ENCODE peak calls at places on chromosomes 1 and 21, in nine cellular contexts. One of them, this sample, is unnamed.

GRCh38 chr1:192538407-192539311 is 36.9 kb upstream of the RGS1 start:
- DNase-seq in NCI-H1092 treated with DMSO at 0.1 percent for 48 hours: no peak
- DNase-seq in stimulated activated CD8-positive, alpha-beta memory T cell treated with anti-CD3 and anti-CD28 coated beads, Interleukin-4, amount 100 ng/mL, for 1 hour: no peak
- DNase-seq in thoracic aorta: no peak
- DNase-seq in RWPE1: no peak
- DNase-seq in NCI-H446 treated with DMSO at 0.1 percent for 48 hours: no peak
- DNase-seq in erythroblast: no peak
- DNase-seq in H7: no peak
- DNase-seq in epithelial cell of esophagus: no peak
- DNase-seq in this sample: no peak

GRCh38 chr1:233025156-233025555 is 74.7 kb downstream of the NTPCR start:
- DNase-seq in NCI-H1092 treated with DMSO at 0.1 percent for 48 hours: peak; percentile 54
- DNase-seq in stimulated activated CD8-positive, alpha-beta memory T cell treated with anti-CD3 and anti-CD28 coated beads, Interleukin-4, amount 100 ng/mL, for 1 hour: no peak
- DNase-seq in thoracic aorta: no peak
- DNase-seq in RWPE1: peak; percentile 13
- DNase-seq in NCI-H446 treated with DMSO at 0.1 percent for 48 hours: no peak
- DNase-seq in erythroblast: no peak
- DNase-seq in H7: peak; percentile 72
- DNase-seq in epithelial cell of esophagus: peak; percentile 71
- DNase-seq in this sample: peak; percentile 2

GRCh38 chr1:223654083-223654482 is 11.4 kb downstream of the CAPN8 start:
- DNase-seq in NCI-H1092 treated with DMSO at 0.1 percent for 48 hours: peak; percentile 42
- DNase-seq in stimulated activated CD8-positive, alpha-beta memory T cell treated with anti-CD3 and anti-CD28 coated beads, Interleukin-4, amount 100 ng/mL, for 1 hour: no peak
- DNase-seq in thoracic aorta: no peak
- DNase-seq in RWPE1: no peak
- DNase-seq in NCI-H446 treated with DMSO at 0.1 percent for 48 hours: no peak
- DNase-seq in erythroblast: no peak
- DNase-seq in H7: no peak
- DNase-seq in epithelial cell of esophagus: peak; percentile 57
- DNase-seq in this sample: no peak

GRCh38 chr1:156995412-156995811 is 50.1 kb downstream of the ARHGEF11 start:
- DNase-seq in NCI-H1092 treated with DMSO at 0.1 percent for 48 hours: no peak
- DNase-seq in stimulated activated CD8-positive, alpha-beta memory T cell treated with anti-CD3 and anti-CD28 coated beads, Interleukin-4, amount 100 ng/mL, for 1 hour: no peak
- DNase-seq in thoracic aorta: no peak
- DNase-seq in RWPE1: no peak
- DNase-seq in NCI-H446 treated with DMSO at 0.1 percent for 48 hours: no peak
- DNase-seq in erythroblast: no peak
- DNase-seq in H7: no peak
- DNase-seq in epithelial cell of esophagus: no peak
- DNase-seq in this sample: no peak

GRCh38 chr1:181094813-181095212 is 6.3 kb downstream of the IER5 start:
- DNase-seq in NCI-H1092 treated with DMSO at 0.1 percent for 48 hours: no peak
- DNase-seq in stimulated activated CD8-positive, alpha-beta memory T cell treated with anti-CD3 and anti-CD28 coated beads, Interleukin-4, amount 100 ng/mL, for 1 hour: no peak
- DNase-seq in thoracic aorta: no peak
- DNase-seq in RWPE1: no peak
- DNase-seq in NCI-H446 treated with DMSO at 0.1 percent for 48 hours: no peak
- DNase-seq in erythroblast: no peak
- DNase-seq in H7: no peak
- DNase-seq in epithelial cell of esophagus: no peak
- DNase-seq in this sample: peak; percentile 64

GRCh38 chr21:20169812-20170576 is 828.2 kb upstream of the NCAM2 start:
- DNase-seq in NCI-H1092 treated with DMSO at 0.1 percent for 48 hours: no peak
- DNase-seq in stimulated activated CD8-positive, alpha-beta memory T cell treated with anti-CD3 and anti-CD28 coated beads, Interleukin-4, amount 100 ng/mL, for 1 hour: no peak
- DNase-seq in thoracic aorta: no peak
- DNase-seq in RWPE1: no peak
- DNase-seq in NCI-H446 treated with DMSO at 0.1 percent for 48 hours: no peak
- DNase-seq in erythroblast: no peak
- DNase-seq in H7: no peak
- DNase-seq in epithelial cell of esophagus: no peak
- DNase-seq in this sample: no peak

GRCh38 chr1:224710196-224710595 is 94.1 kb downstream of the CNIH3 start:
- DNase-seq in NCI-H1092 treated with DMSO at 0.1 percent for 48 hours: no peak
- DNase-seq in stimulated activated CD8-positive, alpha-beta memory T cell treated with anti-CD3 and anti-CD28 coated beads, Interleukin-4, amount 100 ng/mL, for 1 hour: no peak
- DNase-seq in thoracic aorta: no peak
- DNase-seq in RWPE1: no peak
- DNase-seq in NCI-H446 treated with DMSO at 0.1 percent for 48 hours: no peak
- DNase-seq in erythroblast: no peak
- DNase-seq in H7: no peak
- DNase-seq in epithelial cell of esophagus: no peak
- DNase-seq in this sample: no peak

GRCh38 chr1:23530089-23530749 is 814 bp downstream of the E2F2 start:
- DNase-seq in NCI-H1092 treated with DMSO at 0.1 percent for 48 hours: peak; percentile 69
- DNase-seq in stimulated activated CD8-positive, alpha-beta memory T cell treated with anti-CD3 and anti-CD28 coated beads, Interleukin-4, amount 100 ng/mL, for 1 hour: no peak
- DNase-seq in thoracic aorta: no peak
- DNase-seq in RWPE1: no peak
- DNase-seq in NCI-H446 treated with DMSO at 0.1 percent for 48 hours: no peak
- DNase-seq in erythroblast: no peak
- DNase-seq in H7: no peak
- DNase-seq in epithelial cell of esophagus: no peak
- DNase-seq in this sample: peak; percentile 42

GRCh38 chr1:198267921-198268320 is 111.1 kb downstream of the NEK7 start:
- DNase-seq in NCI-H1092 treated with DMSO at 0.1 percent for 48 hours: no peak
- DNase-seq in stimulated activated CD8-positive, alpha-beta memory T cell treated with anti-CD3 and anti-CD28 coated beads, Interleukin-4, amount 100 ng/mL, for 1 hour: no peak
- DNase-seq in thoracic aorta: no peak
- DNase-seq in RWPE1: peak; percentile 18
- DNase-seq in NCI-H446 treated with DMSO at 0.1 percent for 48 hours: no peak
- DNase-seq in erythroblast: no peak
- DNase-seq in H7: no peak
- DNase-seq in epithelial cell of esophagus: peak; percentile 29
- DNase-seq in this sample: no peak

GRCh38 chr1:230796626-230797025 is 49.4 kb downstream of the CAPN9 start:
- DNase-seq in NCI-H1092 treated with DMSO at 0.1 percent for 48 hours: no peak
- DNase-seq in stimulated activated CD8-positive, alpha-beta memory T cell treated with anti-CD3 and anti-CD28 coated beads, Interleukin-4, amount 100 ng/mL, for 1 hour: no peak
- DNase-seq in thoracic aorta: no peak
- DNase-seq in RWPE1: no peak
- DNase-seq in NCI-H446 treated with DMSO at 0.1 percent for 48 hours: no peak
- DNase-seq in erythroblast: no peak
- DNase-seq in H7: no peak
- DNase-seq in epithelial cell of esophagus: no peak
- DNase-seq in this sample: no peak

GRCh38 chr1:52487632-52488031 is 65.3 kb downstream of the TUT4 start:
- DNase-seq in NCI-H1092 treated with DMSO at 0.1 percent for 48 hours: no peak
- DNase-seq in stimulated activated CD8-positive, alpha-beta memory T cell treated with anti-CD3 and anti-CD28 coated beads, Interleukin-4, amount 100 ng/mL, for 1 hour: no peak
- DNase-seq in thoracic aorta: no peak
- DNase-seq in RWPE1: no peak
- DNase-seq in NCI-H446 treated with DMSO at 0.1 percent for 48 hours: no peak
- DNase-seq in erythroblast: no peak
- DNase-seq in H7: no peak
- DNase-seq in epithelial cell of esophagus: no peak
- DNase-seq in this sample: no peak

GRCh38 chr1:93601686-93602085 is 80.0 kb downstream of the BCAR3 start:
- DNase-seq in NCI-H1092 treated with DMSO at 0.1 percent for 48 hours: no peak
- DNase-seq in stimulated activated CD8-positive, alpha-beta memory T cell treated with anti-CD3 and anti-CD28 coated beads, Interleukin-4, amount 100 ng/mL, for 1 hour: no peak
- DNase-seq in thoracic aorta: no peak
- DNase-seq in RWPE1: no peak
- DNase-seq in NCI-H446 treated with DMSO at 0.1 percent for 48 hours: no peak
- DNase-seq in erythroblast: no peak
- DNase-seq in H7: no peak
- DNase-seq in epithelial cell of esophagus: no peak
- DNase-seq in this sample: peak; percentile 55

GRCh38 chr21:32184485-32184884 is 94.4 kb downstream of the MIS18A start:
- DNase-seq in NCI-H1092 treated with DMSO at 0.1 percent for 48 hours: no peak
- DNase-seq in stimulated activated CD8-positive, alpha-beta memory T cell treated with anti-CD3 and anti-CD28 coated beads, Interleukin-4, amount 100 ng/mL, for 1 hour: no peak
- DNase-seq in thoracic aorta: no peak
- DNase-seq in RWPE1: no peak
- DNase-seq in NCI-H446 treated with DMSO at 0.1 percent for 48 hours: no peak
- DNase-seq in erythroblast: no peak
- DNase-seq in H7: no peak
- DNase-seq in epithelial cell of esophagus: no peak
- DNase-seq in this sample: no peak

GRCh38 chr21:38476385-38476784 is 21.9 kb downstream of the ERG start:
- DNase-seq in NCI-H1092 treated with DMSO at 0.1 percent for 48 hours: no peak
- DNase-seq in stimulated activated CD8-positive, alpha-beta memory T cell treated with anti-CD3 and anti-CD28 coated beads, Interleukin-4, amount 100 ng/mL, for 1 hour: no peak
- DNase-seq in thoracic aorta: no peak
- DNase-seq in RWPE1: no peak
- DNase-seq in NCI-H446 treated with DMSO at 0.1 percent for 48 hours: no peak
- DNase-seq in erythroblast: peak; percentile 79
- DNase-seq in H7: no peak
- DNase-seq in epithelial cell of esophagus: no peak
- DNase-seq in this sample: no peak

GRCh38 chr1:55959136-55959548 is 620.2 kb downstream of the PLPP3 start:
- DNase-seq in NCI-H1092 treated with DMSO at 0.1 percent for 48 hours: no peak
- DNase-seq in stimulated activated CD8-positive, alpha-beta memory T cell treated with anti-CD3 and anti-CD28 coated beads, Interleukin-4, amount 100 ng/mL, for 1 hour: no peak
- DNase-seq in thoracic aorta: no peak
- DNase-seq in RWPE1: no peak
- DNase-seq in NCI-H446 treated with DMSO at 0.1 percent for 48 hours: no peak
- DNase-seq in erythroblast: no peak
- DNase-seq in H7: no peak
- DNase-seq in epithelial cell of esophagus: no peak
- DNase-seq in this sample: no peak

GRCh38 chr1:154474802-154475201 is 27.2 kb upstream of the TDRD10 start:
- DNase-seq in NCI-H1092 treated with DMSO at 0.1 percent for 48 hours: no peak
- DNase-seq in stimulated activated CD8-positive, alpha-beta memory T cell treated with anti-CD3 and anti-CD28 coated beads, Interleukin-4, amount 100 ng/mL, for 1 hour: no peak
- DNase-seq in thoracic aorta: no peak
- DNase-seq in RWPE1: peak; percentile 36
- DNase-seq in NCI-H446 treated with DMSO at 0.1 percent for 48 hours: no peak
- DNase-seq in erythroblast: no peak
- DNase-seq in H7: no peak
- DNase-seq in epithelial cell of esophagus: peak; percentile 64
- DNase-seq in this sample: no peak

GRCh38 chr1:156675715-156676311 is 1.4 kb downstream of the NES start:
- DNase-seq in NCI-H1092 treated with DMSO at 0.1 percent for 48 hours: no peak
- DNase-seq in stimulated activated CD8-positive, alpha-beta memory T cell treated with anti-CD3 and anti-CD28 coated beads, Interleukin-4, amount 100 ng/mL, for 1 hour: no peak
- DNase-seq in thoracic aorta: no peak
- DNase-seq in RWPE1: no peak
- DNase-seq in NCI-H446 treated with DMSO at 0.1 percent for 48 hours: no peak
- DNase-seq in erythroblast: no peak
- DNase-seq in H7: peak; percentile 74
- DNase-seq in epithelial cell of esophagus: no peak
- DNase-seq in this sample: peak; percentile 28

GRCh38 chr1:53697671-53698380 is 41.1 kb downstream of the GLIS1 start:
- DNase-seq in NCI-H1092 treated with DMSO at 0.1 percent for 48 hours: no peak
- DNase-seq in stimulated activated CD8-positive, alpha-beta memory T cell treated with anti-CD3 and anti-CD28 coated beads, Interleukin-4, amount 100 ng/mL, for 1 hour: no peak
- DNase-seq in thoracic aorta: no peak
- DNase-seq in RWPE1: no peak
- DNase-seq in NCI-H446 treated with DMSO at 0.1 percent for 48 hours: no peak
- DNase-seq in erythroblast: no peak
- DNase-seq in H7: no peak
- DNase-seq in epithelial cell of esophagus: no peak
- DNase-seq in this sample: no peak

GRCh38 chr21:38993561-38993960 is 187.8 kb downstream of the ETS2 start:
- DNase-seq in NCI-H1092 treated with DMSO at 0.1 percent for 48 hours: no peak
- DNase-seq in stimulated activated CD8-positive, alpha-beta memory T cell treated with anti-CD3 and anti-CD28 coated beads, Interleukin-4, amount 100 ng/mL, for 1 hour: no peak
- DNase-seq in thoracic aorta: peak; percentile 79
- DNase-seq in RWPE1: peak; percentile 91
- DNase-seq in NCI-H446 treated with DMSO at 0.1 percent for 48 hours: no peak
- DNase-seq in erythroblast: no peak
- DNase-seq in H7: no peak
- DNase-seq in epithelial cell of esophagus: peak; percentile 98
- DNase-seq in this sample: no peak

GRCh38 chr1:232905324-232906034 is 44.9 kb upstream of the NTPCR start:
- DNase-seq in NCI-H1092 treated with DMSO at 0.1 percent for 48 hours: no peak
- DNase-seq in stimulated activated CD8-positive, alpha-beta memory T cell treated with anti-CD3 and anti-CD28 coated beads, Interleukin-4, amount 100 ng/mL, for 1 hour: no peak
- DNase-seq in thoracic aorta: no peak
- DNase-seq in RWPE1: no peak
- DNase-seq in NCI-H446 treated with DMSO at 0.1 percent for 48 hours: no peak
- DNase-seq in erythroblast: no peak
- DNase-seq in H7: no peak
- DNase-seq in epithelial cell of esophagus: peak; percentile 43
- DNase-seq in this sample: no peak

GRCh38 chr1:82517586-82517985 is 716.9 kb downstream of the ADGRL2 start:
- DNase-seq in NCI-H1092 treated with DMSO at 0.1 percent for 48 hours: no peak
- DNase-seq in stimulated activated CD8-positive, alpha-beta memory T cell treated with anti-CD3 and anti-CD28 coated beads, Interleukin-4, amount 100 ng/mL, for 1 hour: no peak
- DNase-seq in thoracic aorta: no peak
- DNase-seq in RWPE1: no peak
- DNase-seq in NCI-H446 treated with DMSO at 0.1 percent for 48 hours: no peak
- DNase-seq in erythroblast: no peak
- DNase-seq in H7: peak; percentile 10
- DNase-seq in epithelial cell of esophagus: peak; percentile 7
- DNase-seq in this sample: no peak

GRCh38 chr1:9822897-9823692 is 670 bp downstream of the CLSTN1 start:
- DNase-seq in NCI-H1092 treated with DMSO at 0.1 percent for 48 hours: peak; percentile 51
- DNase-seq in stimulated activated CD8-positive, alpha-beta memory T cell treated with anti-CD3 and anti-CD28 coated beads, Interleukin-4, amount 100 ng/mL, for 1 hour: no peak
- DNase-seq in thoracic aorta: no peak
- DNase-seq in RWPE1: peak; percentile 34
- DNase-seq in NCI-H446 treated with DMSO at 0.1 percent for 48 hours: no peak
- DNase-seq in erythroblast: no peak
- DNase-seq in H7: peak; percentile 76
- DNase-seq in epithelial cell of esophagus: no peak
- DNase-seq in this sample: peak; percentile 69

GRCh38 chr21:37939251-37939650 is 23.0 kb upstream of the KCNJ6 start:
- DNase-seq in NCI-H1092 treated with DMSO at 0.1 percent for 48 hours: no peak
- DNase-seq in stimulated activated CD8-positive, alpha-beta memory T cell treated with anti-CD3 and anti-CD28 coated beads, Interleukin-4, amount 100 ng/mL, for 1 hour: no peak
- DNase-seq in thoracic aorta: no peak
- DNase-seq in RWPE1: peak; percentile 46
- DNase-seq in NCI-H446 treated with DMSO at 0.1 percent for 48 hours: no peak
- DNase-seq in erythroblast: no peak
- DNase-seq in H7: no peak
- DNase-seq in epithelial cell of esophagus: no peak
- DNase-seq in this sample: no peak

GRCh38 chr1:20476260-20477038 is 9.6 kb downstream of the CAMK2N1 start:
- DNase-seq in NCI-H1092 treated with DMSO at 0.1 percent for 48 hours: no peak
- DNase-seq in stimulated activated CD8-positive, alpha-beta memory T cell treated with anti-CD3 and anti-CD28 coated beads, Interleukin-4, amount 100 ng/mL, for 1 hour: no peak
- DNase-seq in thoracic aorta: no peak
- DNase-seq in RWPE1: no peak
- DNase-seq in NCI-H446 treated with DMSO at 0.1 percent for 48 hours: no peak
- DNase-seq in erythroblast: no peak
- DNase-seq in H7: peak; percentile 88
- DNase-seq in epithelial cell of esophagus: no peak
- DNase-seq in this sample: no peak